ENCODE peak calls at places on chromosomes 5 and 9, in four cellular contexts. U is colonic mucosa, E is lung microvascular endothelial cell, Q is T-helper 1 cell. C is an unnamed sample.

GRCh38 chr9:135604437-135605237 is 34.7 kb downstream of the GLT6D1 start:
- DNase-seq in U (peak), E (no peak), Q (no peak), C (no peak)

GRCh38 chr9:4259489-4259888 is 40.4 kb downstream of the GLIS3 start:
- DNase-seq in U (no peak), E (no peak), Q (no peak), C (no peak)

GRCh38 chr9:17191095-17191494 is 56.3 kb downstream of the CNTLN start:
- DNase-seq in U (no peak), E (peak), Q (no peak), C (no peak)

GRCh38 chr9:131669234-131670172 is 70.4 kb downstream of the RAPGEF1 start:
- DNase-seq in U (no peak), E (no peak), Q (no peak), C (no peak)

GRCh38 chr9:114001410-114001685 is 76.8 kb downstream of the AMBP start:
- DNase-seq in U (no peak), E (no peak), Q (no peak), C (no peak)

GRCh38 chr9:127500399-127500798 is 49.1 kb downstream of the LRSAM1 start:
- DNase-seq in U (no peak), E (no peak), Q (no peak), C (no peak)

GRCh38 chr5:36606437-36607113 is at the start of gene SLC1A3:
- DNase-seq in U (peak), E (peak), Q (no peak), C (no peak)

GRCh38 chr5:42756630-42757601 is at the start of gene CCDC152:
- DNase-seq in U (no peak), E (no peak), Q (peak), C (no peak)

GRCh38 chr5:154945695-154946301 is 4.9 kb downstream of the MRPL22 start:
- DNase-seq in U (no peak), E (peak), Q (no peak), C (no peak)

GRCh38 chr9:94649100-94649855 is 10.0 kb upstream of the FBP1 start:
- DNase-seq in U (no peak), E (no peak), Q (no peak), C (no peak)

GRCh38 chr5:32531885-32532520 is 53.4 kb upstream of the SUB1 start:
- DNase-seq in U (no peak), E (peak), Q (peak), C (no peak)